ENCODE peak calls at places on chromosomes 7 and 10, in seven cellular contexts. One of them, this sample, is unnamed.

GRCh38 chr7:124269774-124270173 is 236.9 kb upstream of the TMEM229A start:
- DNase-seq in thyroid gland: no peak
- DNase-seq in endothelial cell: no peak
- DNase-seq in cardiac muscle cell: no peak
- DNase-seq in left ventricle myocardium inferior: no peak
- DNase-seq in IMR-90: no peak
- DNase-seq in AG10803: no peak
- DNase-seq in this sample: no peak

GRCh38 chr10:49112851-49113250 is 2.5 kb downstream of the VSTM4 start:
- DNase-seq in thyroid gland: no peak
- DNase-seq in endothelial cell: no peak
- DNase-seq in cardiac muscle cell: no peak
- DNase-seq in left ventricle myocardium inferior: no peak
- DNase-seq in IMR-90: no peak
- DNase-seq in AG10803: no peak
- DNase-seq in this sample: no peak

GRCh38 chr10:70889291-70889690 is 926 bp upstream of the PCBD1 start:
- DNase-seq in thyroid gland: no peak
- DNase-seq in endothelial cell: no peak
- DNase-seq in cardiac muscle cell: no peak
- DNase-seq in left ventricle myocardium inferior: no peak
- DNase-seq in IMR-90: no peak
- DNase-seq in AG10803: no peak
- DNase-seq in this sample: no peak

GRCh38 chr7:45689797-45690761 is 115.9 kb downstream of the ADCY1 start:
- DNase-seq in thyroid gland: no peak
- DNase-seq in endothelial cell: no peak
- DNase-seq in cardiac muscle cell: no peak
- DNase-seq in left ventricle myocardium inferior: no peak
- DNase-seq in IMR-90: no peak
- DNase-seq in AG10803: no peak
- DNase-seq in this sample: no peak

GRCh38 chr7:99789441-99790070 is 5.6 kb upstream of the CYP3A4 start:
- DNase-seq in thyroid gland: no peak
- DNase-seq in endothelial cell: no peak
- DNase-seq in cardiac muscle cell: no peak
- DNase-seq in left ventricle myocardium inferior: no peak
- DNase-seq in IMR-90: no peak
- DNase-seq in AG10803: peak; percentile 65
- DNase-seq in this sample: no peak

GRCh38 chr7:32142649-32143048 is 72.4 kb upstream of the PDE1C start:
- DNase-seq in thyroid gland: no peak
- DNase-seq in endothelial cell: no peak
- DNase-seq in cardiac muscle cell: peak; percentile 34
- DNase-seq in left ventricle myocardium inferior: no peak
- DNase-seq in IMR-90: peak; percentile 80
- DNase-seq in AG10803: peak; percentile 76
- DNase-seq in this sample: no peak

GRCh38 chr10:1538121-1538520 is 199.2 kb downstream of the ADARB2 start:
- DNase-seq in thyroid gland: no peak
- DNase-seq in endothelial cell: no peak
- DNase-seq in cardiac muscle cell: no peak
- DNase-seq in left ventricle myocardium inferior: no peak
- DNase-seq in IMR-90: no peak
- DNase-seq in AG10803: no peak
- DNase-seq in this sample: no peak

GRCh38 chr10:102072867-102073527 is 7.8 kb downstream of the HPS6 start:
- DNase-seq in thyroid gland: peak; percentile 82
- DNase-seq in endothelial cell: peak; percentile 84
- DNase-seq in cardiac muscle cell: peak; percentile 86
- DNase-seq in left ventricle myocardium inferior: peak; percentile 79
- DNase-seq in IMR-90: peak; percentile 73
- DNase-seq in AG10803: peak; percentile 79
- DNase-seq in this sample: peak; percentile 85

GRCh38 chr10:43210556-43210955 is 56.3 kb downstream of the RASGEF1A start:
- DNase-seq in thyroid gland: no peak
- DNase-seq in endothelial cell: no peak
- DNase-seq in cardiac muscle cell: no peak
- DNase-seq in left ventricle myocardium inferior: peak; percentile 10
- DNase-seq in IMR-90: no peak
- DNase-seq in AG10803: no peak
- DNase-seq in this sample: no peak

GRCh38 chr10:15167411-15168295 is 840 bp downstream of the NMT2 start:
- DNase-seq in thyroid gland: peak; percentile 49
- DNase-seq in endothelial cell: peak; percentile 77
- DNase-seq in cardiac muscle cell: peak; percentile 47
- DNase-seq in left ventricle myocardium inferior: peak; percentile 46
- DNase-seq in IMR-90: peak; percentile 49
- DNase-seq in AG10803: peak; percentile 44
- DNase-seq in this sample: peak; percentile 81

GRCh38 chr7:28533731-28534531 is 121.6 kb downstream of the CREB5 start:
- DNase-seq in thyroid gland: peak; percentile 16
- DNase-seq in endothelial cell: no peak
- DNase-seq in cardiac muscle cell: peak; percentile 57
- DNase-seq in left ventricle myocardium inferior: peak; percentile 54
- DNase-seq in IMR-90: peak; percentile 78
- DNase-seq in AG10803: peak; percentile 8
- DNase-seq in this sample: peak; percentile 17

GRCh38 chr10:132297521-132297920 is 10.2 kb downstream of the STK32C start:
- DNase-seq in thyroid gland: no peak
- DNase-seq in endothelial cell: no peak
- DNase-seq in cardiac muscle cell: no peak
- DNase-seq in left ventricle myocardium inferior: no peak
- DNase-seq in IMR-90: no peak
- DNase-seq in AG10803: no peak
- DNase-seq in this sample: no peak

GRCh38 chr7:22343071-22343470 is 13.9 kb downstream of the RAPGEF5 start:
- DNase-seq in thyroid gland: no peak
- DNase-seq in endothelial cell: no peak
- DNase-seq in cardiac muscle cell: no peak
- DNase-seq in left ventricle myocardium inferior: no peak
- DNase-seq in IMR-90: no peak
- DNase-seq in AG10803: no peak
- DNase-seq in this sample: no peak

GRCh38 chr7:22339725-22340390 is 17.1 kb downstream of the RAPGEF5 start:
- DNase-seq in thyroid gland: no peak
- DNase-seq in endothelial cell: no peak
- DNase-seq in cardiac muscle cell: no peak
- DNase-seq in left ventricle myocardium inferior: no peak
- DNase-seq in IMR-90: no peak
- DNase-seq in AG10803: no peak
- DNase-seq in this sample: no peak

GRCh38 chr7:22338411-22338810 is 18.5 kb downstream of the RAPGEF5 start:
- DNase-seq in thyroid gland: no peak
- DNase-seq in endothelial cell: no peak
- DNase-seq in cardiac muscle cell: no peak
- DNase-seq in left ventricle myocardium inferior: no peak
- DNase-seq in IMR-90: no peak
- DNase-seq in AG10803: no peak
- DNase-seq in this sample: no peak

GRCh38 chr7:22343612-22344011 is 13.3 kb downstream of the RAPGEF5 start:
- DNase-seq in thyroid gland: no peak
- DNase-seq in endothelial cell: no peak
- DNase-seq in cardiac muscle cell: no peak
- DNase-seq in left ventricle myocardium inferior: no peak
- DNase-seq in IMR-90: no peak
- DNase-seq in AG10803: no peak
- DNase-seq in this sample: no peak

DNA sequence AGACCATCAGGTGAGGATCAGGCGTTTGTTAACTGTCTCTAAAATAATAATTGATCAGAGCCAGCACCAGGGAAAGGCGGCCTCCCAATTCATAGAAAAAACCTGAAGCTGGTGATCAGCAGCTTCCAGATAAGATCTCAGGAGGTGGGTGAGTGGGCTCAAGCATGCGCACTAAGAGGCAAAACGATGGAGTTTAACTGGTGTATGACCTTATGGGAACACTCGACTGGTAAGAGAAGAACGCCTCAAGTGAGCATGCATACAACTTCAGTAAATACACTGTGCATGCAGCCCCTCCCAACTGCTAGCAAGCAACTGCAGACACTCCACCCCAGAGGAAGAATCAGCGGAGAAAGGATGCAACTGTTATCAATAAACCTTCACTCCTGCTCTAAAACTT is 18.1 kb downstream of the RAPGEF5 start:
- DNase-seq in thyroid gland: no peak
- DNase-seq in endothelial cell: no peak
- DNase-seq in cardiac muscle cell: no peak
- DNase-seq in left ventricle myocardium inferior: no peak
- DNase-seq in IMR-90: no peak
- DNase-seq in AG10803: no peak
- DNase-seq in this sample: no peak
- TF ChIP-seq CTCF in thyroid gland: no peak
- TF ChIP-seq CTCF in endothelial cell: no peak
- TF ChIP-seq CTCF in cardiac muscle cell: no peak
- TF ChIP-seq CTCF in left ventricle myocardium inferior: no peak
- TF ChIP-seq CTCF in IMR-90: no peak
- TF ChIP-seq CTCF in AG10803: no peak
- TF ChIP-seq CTCF in this sample: no peak

GRCh38 chr10:47297796-47298540 is 2.0 kb upstream of the GDF10 start:
- DNase-seq in thyroid gland: peak; percentile 51
- DNase-seq in endothelial cell: no peak
- DNase-seq in cardiac muscle cell: no peak
- DNase-seq in left ventricle myocardium inferior: no peak
- DNase-seq in IMR-90: no peak
- DNase-seq in AG10803: no peak
- DNase-seq in this sample: no peak

GRCh38 chr10:47299611-47299988 is 397 bp upstream of the GDF10 start:
- DNase-seq in thyroid gland: no peak
- DNase-seq in endothelial cell: no peak
- DNase-seq in cardiac muscle cell: no peak
- DNase-seq in left ventricle myocardium inferior: no peak
- DNase-seq in IMR-90: no peak
- DNase-seq in AG10803: no peak
- DNase-seq in this sample: no peak

GRCh38 chr10:47301833-47302232 is 1.8 kb downstream of the GDF10 start:
- DNase-seq in thyroid gland: no peak
- DNase-seq in endothelial cell: no peak
- DNase-seq in cardiac muscle cell: no peak
- DNase-seq in left ventricle myocardium inferior: no peak
- DNase-seq in IMR-90: no peak
- DNase-seq in AG10803: no peak
- DNase-seq in this sample: no peak

GRCh38 chr10:47298730-47299129 is 1.3 kb upstream of the GDF10 start:
- DNase-seq in thyroid gland: no peak
- DNase-seq in endothelial cell: no peak
- DNase-seq in cardiac muscle cell: no peak
- DNase-seq in left ventricle myocardium inferior: no peak
- DNase-seq in IMR-90: no peak
- DNase-seq in AG10803: no peak
- DNase-seq in this sample: no peak

DNA sequence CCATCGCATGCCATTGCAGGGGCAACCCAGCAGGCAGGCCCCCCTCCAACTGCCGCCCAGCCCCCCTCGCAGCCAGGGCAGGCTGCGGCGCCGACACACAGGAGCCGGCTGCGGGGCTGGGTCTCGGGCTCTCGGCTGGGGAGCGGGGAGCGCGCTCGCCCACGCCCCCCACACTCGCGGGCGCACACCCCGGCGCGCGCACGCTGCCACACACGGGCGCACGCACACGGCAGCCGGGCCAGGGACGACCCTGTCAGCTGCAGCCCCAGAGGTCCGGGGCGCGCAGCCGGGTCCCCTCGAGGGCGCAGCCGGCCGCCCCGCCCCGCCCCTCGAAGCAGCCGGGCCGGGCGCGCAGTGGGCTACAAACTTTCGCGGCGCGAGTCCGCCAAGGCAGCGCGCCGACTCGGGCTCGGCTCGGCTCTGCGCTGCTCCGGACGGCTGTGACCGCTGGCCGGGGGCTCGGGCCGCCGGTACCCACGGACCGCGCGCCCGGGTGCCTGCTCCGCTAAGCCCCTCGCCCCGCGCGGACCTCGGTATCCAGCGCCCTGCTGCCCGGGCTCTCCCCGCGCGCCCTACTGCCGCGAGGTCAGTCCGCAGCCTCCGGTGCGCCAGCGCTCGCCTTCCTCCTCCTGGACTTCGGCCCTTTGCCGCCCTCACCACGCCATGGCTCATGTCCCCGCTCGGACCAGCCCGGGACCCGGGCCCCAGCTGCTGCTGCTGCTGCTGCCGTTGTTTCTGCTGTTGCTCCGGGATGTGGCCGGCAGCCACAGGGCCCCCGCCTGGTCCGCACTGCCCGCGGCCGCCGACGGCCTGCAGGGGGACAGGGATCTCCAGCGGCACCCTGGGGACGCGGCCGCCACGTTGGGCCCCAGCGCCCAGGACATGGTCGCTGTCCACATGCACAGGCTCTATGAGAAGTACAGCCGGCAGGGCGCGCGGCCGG is at the start of gene GDF10:
- DNase-seq in thyroid gland: no peak
- DNase-seq in endothelial cell: peak; percentile 40
- DNase-seq in cardiac muscle cell: peak; percentile 7
- DNase-seq in left ventricle myocardium inferior: no peak
- DNase-seq in IMR-90: no peak
- DNase-seq in AG10803: no peak
- DNase-seq in this sample: peak; percentile 71
- TF ChIP-seq CTCF in thyroid gland: no peak
- TF ChIP-seq CTCF in endothelial cell: no peak
- TF ChIP-seq CTCF in cardiac muscle cell: peak; percentile 24
- TF ChIP-seq CTCF in left ventricle myocardium inferior: peak; percentile 29
- TF ChIP-seq CTCF in IMR-90: no peak
- TF ChIP-seq CTCF in AG10803: no peak
- TF ChIP-seq CTCF in this sample: no peak

DNA sequence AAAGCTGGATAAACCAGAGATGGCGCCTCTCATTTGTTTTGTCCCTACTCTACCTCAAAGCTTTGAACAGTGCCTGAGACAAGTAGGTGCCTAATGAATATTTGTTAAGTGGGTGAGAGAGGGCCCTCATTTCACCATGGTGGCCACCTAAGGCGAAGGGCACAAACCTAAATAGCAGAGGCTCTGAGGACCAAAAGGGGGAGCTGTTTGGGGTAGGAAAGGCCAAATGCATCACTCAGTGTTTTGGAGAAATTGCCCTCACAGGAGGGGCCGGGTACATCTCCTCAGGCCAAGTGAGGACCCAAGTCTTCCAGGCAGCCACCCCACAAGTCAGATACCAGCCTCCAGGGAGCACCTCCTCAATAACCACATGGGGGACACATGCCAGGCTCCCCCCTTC is 14.0 kb downstream of the IMPDH1 start:
- DNase-seq in thyroid gland: no peak
- DNase-seq in endothelial cell: no peak
- DNase-seq in cardiac muscle cell: no peak
- DNase-seq in left ventricle myocardium inferior: no peak
- DNase-seq in IMR-90: no peak
- DNase-seq in AG10803: no peak
- DNase-seq in this sample: no peak
- TF ChIP-seq CTCF in thyroid gland: no peak
- TF ChIP-seq CTCF in endothelial cell: no peak
- TF ChIP-seq CTCF in cardiac muscle cell: peak; percentile 17
- TF ChIP-seq CTCF in left ventricle myocardium inferior: no peak
- TF ChIP-seq CTCF in IMR-90: no peak
- TF ChIP-seq CTCF in AG10803: no peak
- TF ChIP-seq CTCF in this sample: no peak

DNA sequence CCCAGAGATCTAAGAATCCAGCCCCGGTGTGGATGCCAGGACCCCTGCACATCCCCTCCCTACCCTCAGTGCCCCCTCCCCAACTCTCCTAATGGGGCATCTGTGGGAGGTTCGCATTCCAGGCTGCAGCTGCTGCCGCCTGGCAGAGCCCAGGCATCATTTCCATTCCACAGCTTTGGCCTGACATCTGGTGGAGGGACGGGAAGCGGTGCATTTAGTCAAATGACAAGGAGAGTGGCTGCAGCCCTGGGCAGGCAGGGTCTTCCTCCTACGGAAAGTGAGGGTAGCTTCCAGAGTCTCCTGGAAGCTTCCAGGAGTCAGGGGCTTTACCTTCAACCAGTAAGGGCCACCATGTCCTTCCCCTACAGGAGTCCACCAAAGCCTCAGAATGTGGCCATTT is 30.8 kb downstream of the PRLHR start:
- DNase-seq in thyroid gland: no peak
- DNase-seq in endothelial cell: peak; percentile 43
- DNase-seq in cardiac muscle cell: peak; percentile 37
- DNase-seq in left ventricle myocardium inferior: no peak
- DNase-seq in IMR-90: no peak
- DNase-seq in AG10803: peak; percentile 36
- DNase-seq in this sample: peak; percentile 43
- TF ChIP-seq CTCF in thyroid gland: no peak
- TF ChIP-seq CTCF in endothelial cell: no peak
- TF ChIP-seq CTCF in cardiac muscle cell: no peak
- TF ChIP-seq CTCF in left ventricle myocardium inferior: peak; percentile 35
- TF ChIP-seq CTCF in IMR-90: peak; percentile 33
- TF ChIP-seq CTCF in AG10803: peak; percentile 40
- TF ChIP-seq CTCF in this sample: peak; percentile 23

This sample was measured in nephron progenitor cell.